ENCODE peak calls at places on chromosome 9, in ten cellular contexts. E is upper lobe of left lung, F is fibroblast of lung, K is AG09319, D is C1 segment of cervical spinal cord, Y is WTC11, N is fibroblast of the aortic adventitia, M is left ventricle myocardium inferior, G is GM12891, O is epithelial cell of esophagus. W is an unnamed sample.

GRCh38 chr9:19967567-19968459 is 179.0 kb upstream of the SLC24A2 start:
- DNase-seq in Y (peak), F (no peak), D (no peak), M (no peak), K (no peak), O (no peak), E (no peak), G (no peak), N (no peak), W (no peak)

GRCh38 chr9:27261517-27262211 is 35.3 kb downstream of the EQTN start:
- DNase-seq in Y (no peak), K (no peak), E (no peak), M (no peak), O (peak), G (no peak), D (no peak), F (no peak), N (no peak), W (no peak)

GRCh38 chr9:114371986-114372917 is 15.5 kb downstream of the AKNA start:
- DNase-seq in G (no peak), F (no peak), M (no peak), E (no peak), K (no peak), N (no peak), D (no peak), O (peak), Y (no peak), W (no peak)

GRCh38 chr9:87095961-87096360 is 148.7 kb upstream of the GAS1 start:
- DNase-seq in O (no peak), F (no peak), K (no peak), E (no peak), N (no peak), G (no peak), Y (no peak), D (no peak), M (no peak), W (no peak)

GRCh38 chr9:127589955-127590370 is 22.1 kb upstream of the STXBP1 start:
- DNase-seq in D (no peak), O (peak), G (no peak), K (no peak), E (no peak), M (no peak), Y (peak), N (peak), F (peak), W (no peak)

GRCh38 chr9:14271078-14271673 is 42.8 kb downstream of the NFIB start:
- DNase-seq in M (peak), N (peak), G (no peak), E (no peak), O (peak), F (peak), K (peak), D (no peak), Y (peak), W (peak)

GRCh38 chr9:88056876-88057275 is 81.4 kb downstream of the SPATA31C2 start:
- DNase-seq in N (peak), E (no peak), D (no peak), O (peak), F (no peak), Y (no peak), M (no peak), G (no peak), K (no peak), W (no peak)

GRCh38 chr9:128108784-128109709 is 18.5 kb downstream of the PTGES2 start:
- DNase-seq in Y (peak), N (no peak), O (no peak), D (no peak), F (no peak), G (no peak), E (no peak), M (peak), K (no peak), W (no peak)

GRCh38 chr9:110939053-110939452 is 99.2 kb downstream of the LPAR1 start:
- DNase-seq in K (no peak), O (no peak), E (no peak), M (no peak), Y (no peak), G (no peak), N (no peak), F (no peak), D (no peak), W (no peak)

GRCh38 chr9:129889461-129889935 is 54.2 kb downstream of the USP20 start:
- DNase-seq in K (no peak), E (no peak), N (no peak), Y (peak), G (no peak), D (no peak), O (no peak), M (no peak), F (no peak), W (no peak)

GRCh38 chr9:116494815-116495634 is 192.1 kb upstream of the TRIM32 start:
- DNase-seq in K (no peak), E (no peak), Y (peak), O (peak), G (no peak), M (no peak), D (no peak), F (no peak), N (no peak), W (no peak)

GRCh38 chr9:34485822-34486221 is 27.2 kb downstream of the DNAI1 start:
- DNase-seq in F (no peak), N (no peak), O (no peak), G (no peak), D (no peak), Y (no peak), K (no peak), E (no peak), M (no peak), W (no peak)